ENCODE peak calls at places on chromosomes 5 and 9, in five cellular contexts. M is K562, W is body of pancreas, L is cardiac muscle cell, J is lower lobe of right lung. Z is an unnamed sample.

GRCh38 chr9:114723926-114724325 is 41.9 kb upstream of the TEX48 start:
- DNase-seq in M (no peak), W (no peak), L (no peak), J (no peak), Z (no peak)

GRCh38 chr9:444528-444927 is 229.9 kb downstream of the DOCK8 start:
- DNase-seq in M (no peak), W (no peak), L (no peak), J (no peak), Z (no peak)

GRCh38 chr5:175682664-175683063 is 24.8 kb downstream of the HRH2 start:
- DNase-seq in M (no peak), W (no peak), L (no peak), J (no peak), Z (no peak)

GRCh38 chr5:127254729-127255284 is 35.8 kb upstream of the MEGF10 start:
- DNase-seq in M (no peak), W (no peak), L (no peak), J (no peak), Z (peak; percentile 65)

GRCh38 chr5:157025093-157025698 is 33.7 kb downstream of the HAVCR1 start:
- DNase-seq in M (no peak), W (peak; percentile 27), L (no peak), J (no peak), Z (no peak)

GRCh38 chr5:9392625-9393024 is 153.2 kb downstream of the SEMA5A start:
- DNase-seq in M (no peak), W (no peak), L (no peak), J (no peak), Z (no peak)

GRCh38 chr5:155616779-155617392 is 603.3 kb downstream of the KIF4B start:
- DNase-seq in M (peak; percentile 15), W (peak; percentile 13), L (peak; percentile 42), J (no peak), Z (no peak)

GRCh38 chr5:56698463-56699381 is 116.6 kb upstream of the MAP3K1 start:
- DNase-seq in M (no peak), W (peak; percentile 35), L (peak; percentile 57), J (no peak), Z (no peak)

GRCh38 chr5:154627711-154628678 is 127.2 kb upstream of the LARP1 start:
- DNase-seq in M (no peak), W (no peak), L (no peak), J (no peak), Z (no peak)

GRCh38 chr9:21687351-21687750 is 115.1 kb upstream of the MTAP start:
- DNase-seq in M (no peak), W (no peak), L (no peak), J (no peak), Z (no peak)

GRCh38 chr5:5014836-5015235 is 125.3 kb upstream of the ADAMTS16 start:
- DNase-seq in M (no peak), W (no peak), L (no peak), J (no peak), Z (no peak)

DNA sequence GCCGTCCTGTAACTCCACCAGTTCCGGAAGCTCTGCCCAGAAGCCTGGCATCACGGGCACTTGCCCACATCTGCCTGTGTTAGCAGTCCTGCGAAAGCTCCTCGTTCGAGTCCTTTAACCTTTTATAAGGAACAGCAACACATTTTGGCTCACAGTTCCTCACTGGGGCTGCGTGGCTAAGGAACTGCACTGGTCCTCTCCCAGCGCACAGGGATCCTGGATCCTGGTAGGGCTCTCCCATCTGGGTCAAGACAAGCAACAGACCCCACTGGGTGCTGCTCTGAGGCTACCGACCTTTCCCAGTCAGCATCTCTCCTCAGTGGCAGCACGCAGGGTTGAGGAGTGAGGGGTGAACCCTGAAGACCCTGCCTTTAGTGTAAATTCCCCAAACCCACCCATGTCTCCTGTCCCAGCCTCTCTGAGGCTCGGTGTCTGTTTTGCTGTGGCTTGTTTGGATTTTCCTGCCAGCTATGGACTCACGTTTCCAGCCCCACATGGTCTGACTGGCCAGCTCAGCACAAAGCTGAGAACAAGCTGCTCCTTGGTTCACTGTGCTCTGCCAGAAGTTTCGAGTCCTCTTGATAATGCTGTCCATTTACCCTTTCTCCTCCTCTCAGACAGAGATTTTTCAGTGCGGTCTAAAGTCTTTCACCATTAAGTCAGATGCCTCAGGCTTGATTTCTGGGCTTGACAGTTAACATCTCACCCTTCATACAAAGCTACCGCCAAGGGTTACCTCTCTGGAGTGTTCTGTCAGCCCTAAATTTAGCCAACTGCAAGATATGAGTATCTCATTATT is 80.0 kb downstream of the AK8 start:
- DNase-seq in M (no peak), W (peak; percentile 15), L (no peak), J (no peak), Z (peak; percentile 15)
- H3K27me3 ChIP-seq in M (peaks cover 35% of the 10 kb centered on the region), W (no peaks in the 10 kb centered on the region), L (peaks cover 40% of the 10 kb centered on the region), J (no peaks in the 10 kb centered on the region), Z (no peaks in the 10 kb centered on the region)

GRCh38 chr5:132110930-132111329 is 37.3 kb downstream of the CSF2 start:
- DNase-seq in M (no peak), W (no peak), L (no peak), J (no peak), Z (no peak)

GRCh38 chr5:132116072-132116471 is 42.5 kb downstream of the CSF2 start:
- DNase-seq in M (no peak), W (no peak), L (no peak), J (no peak), Z (no peak)

GRCh38 chr5:132110195-132110594 is 36.6 kb downstream of the CSF2 start:
- DNase-seq in M (no peak), W (no peak), L (no peak), J (no peak), Z (no peak)

GRCh38 chr5:132114150-132115121 is 40.8 kb downstream of the CSF2 start:
- DNase-seq in M (peak; percentile 81), W (no peak), L (no peak), J (no peak), Z (no peak)

GRCh38 chr5:132115375-132115774 is 41.8 kb downstream of the CSF2 start:
- DNase-seq in M (peak; percentile 35), W (no peak), L (no peak), J (no peak), Z (no peak)
- H3K4me1 ChIP-seq in M (peaks cover 22% of the 10 kb centered on the region), W (no peaks in the 10 kb centered on the region), L (no peaks in the 10 kb centered on the region), J (peaks cover 3% of the 10 kb centered on the region), Z (no peaks in the 10 kb centered on the region)

GRCh38 chr5:14722923-14723322 is 58.4 kb downstream of the OTULIN start:
- DNase-seq in M (no peak), W (no peak), L (no peak), J (no peak), Z (no peak)

GRCh38 chr5:14720236-14720923 is 55.9 kb downstream of the OTULIN start:
- DNase-seq in M (no peak), W (no peak), L (no peak), J (no peak), Z (no peak)

GRCh38 chr5:14723648-14724231 is 59.2 kb downstream of the OTULIN start:
- DNase-seq in M (no peak), W (no peak), L (no peak), J (no peak), Z (no peak)

GRCh38 chr5:14724633-14725032 is 60.1 kb downstream of the OTULIN start:
- DNase-seq in M (no peak), W (peak; percentile 42), L (no peak), J (no peak), Z (no peak)

GRCh38 chr5:14721990-14722656 is 57.6 kb downstream of the OTULIN start:
- DNase-seq in M (no peak), W (no peak), L (no peak), J (no peak), Z (no peak)
- H3K27ac ChIP-seq in M (no peak overlapping the region), W (no peak overlapping the region), L (no peak overlapping the region), J (no peak overlapping the region), Z (no peak overlapping the region)

GRCh38 chr9:137158625-137159024 is 11.2 kb downstream of the LRRC26 start:
- DNase-seq in M (no peak), W (no peak), L (no peak), J (no peak), Z (no peak)

GRCh38 chr9:137161558-137162483 is 8.0 kb downstream of the LRRC26 start:
- DNase-seq in M (peak; percentile 44), W (no peak), L (no peak), J (no peak), Z (no peak)

GRCh38 chr9:137160716-137161557 is 8.9 kb downstream of the LRRC26 start:
- DNase-seq in M (no peak), W (no peak), L (no peak), J (no peak), Z (no peak)

GRCh38 chr9:137159105-137160053 is 10.5 kb downstream of the LRRC26 start:
- DNase-seq in M (no peak), W (no peak), L (no peak), J (no peak), Z (no peak)

GRCh38 chr9:137160054-137160425 is 9.8 kb downstream of the LRRC26 start:
- DNase-seq in M (no peak), W (no peak), L (no peak), J (no peak), Z (no peak)
- H3K27me3 ChIP-seq in M (peaks cover 8% of the 10 kb centered on the region), W (peaks cover 32% of the 10 kb centered on the region), L (peaks cover 100% of the 10 kb centered on the region), J (peaks cover 96% of the 10 kb centered on the region), Z (peaks cover 73% of the 10 kb centered on the region)